ENCODE peak calls at places on chromosome 18, in four cellular contexts. F, Z, A and B are unnamed samples.

GRCh38 chr18:415047-415446 is 85.5 kb downstream of the COLEC12 start:
- DNase-seq in A (no peak), Z (no peak), F (no peak), B (no peak)

GRCh38 chr18:7982216-7982615 is 415.1 kb downstream of the PTPRM start:
- DNase-seq in Z (no peak), A (no peak), F (no peak), B (no peak)

GRCh38 chr18:59765343-59765742 is 68.1 kb upstream of the CCBE1 start:
- DNase-seq in F (no peak), Z (no peak), A (no peak), B (no peak)

GRCh38 chr18:40355701-40356100 is 1599.3 kb upstream of the PIK3C3 start:
- DNase-seq in A (no peak), F (no peak), Z (no peak), B (no peak)

GRCh38 chr18:58776084-58776483 is 88.6 kb upstream of the ZNF532 start:
- DNase-seq in Z (no peak), A (no peak), F (no peak), B (no peak)

GRCh38 chr18:6257950-6258349 is 156.8 kb downstream of the L3MBTL4 start:
- DNase-seq in Z (no peak), F (no peak), A (no peak), B (no peak)

GRCh38 chr18:77344777-77345507 is 95.3 kb downstream of the GALR1 start:
- DNase-seq in Z (no peak), A (no peak), F (no peak), B (no peak)

GRCh38 chr18:61859118-61859517 is 33.7 kb downstream of the RNF152 start:
- DNase-seq in A (no peak), Z (no peak), F (no peak), B (no peak)

GRCh38 chr18:24262097-24262496 is 123.2 kb downstream of the CABYR start:
- DNase-seq in A (no peak), Z (no peak), F (no peak), B (no peak)

GRCh38 chr18:60671022-60671421 is 298.4 kb upstream of the MC4R start:
- DNase-seq in Z (no peak), A (no peak), F (no peak), B (no peak)

GRCh38 chr18:76613721-76614120 is 118.7 kb upstream of the ZNF516 start:
- DNase-seq in Z (no peak), A (no peak), F (no peak), B (no peak)

GRCh38 chr18:30094556-30094955 is 948.0 kb downstream of the DSC3 start:
- DNase-seq in A (no peak), F (no peak), Z (no peak), B (no peak)

GRCh38 chr18:45245036-45245638 is 370.1 kb upstream of the SLC14A2 start:
- DNase-seq in Z (no peak), A (no peak), F (no peak), B (no peak)

GRCh38 chr18:50944245-50944917 is 23.5 kb upstream of the ELAC1 start:
- DNase-seq in A (no peak), Z (no peak), F (no peak), B (no peak)

GRCh38 chr18:22723741-22724140 is 209.4 kb upstream of the RBBP8 start:
- DNase-seq in Z (no peak), F (no peak), A (no peak), B (no peak)

GRCh38 chr18:37487400-37487831 is 78.2 kb downstream of the CELF4 start:
- DNase-seq in A (no peak), F (no peak), Z (no peak), B (no peak)

GRCh38 chr18:54020971-54021370 is 203.5 kb downstream of the MBD2 start:
- DNase-seq in Z (no peak), A (no peak), F (no peak), B (no peak)

GRCh38 chr18:64017870-64018269 is 48.0 kb downstream of the SERPINB8 start:
- DNase-seq in Z (no peak), F (no peak), A (no peak), B (no peak)

GRCh38 chr18:32769242-32770180 is 3.3 kb downstream of the KLHL14 start:
- DNase-seq in F (no peak), A (no peak), Z (peak; percentile 73), B (no peak)

GRCh38 chr18:32771169-32771751 is 1.6 kb downstream of the KLHL14 start:
- DNase-seq in Z (peak; percentile 51), A (no peak), F (no peak), B (no peak)

GRCh38 chr18:32771871-32772499 is 838 bp downstream of the KLHL14 start:
- DNase-seq in A (no peak), Z (peak; percentile 70), F (peak; percentile 63), B (no peak)

GRCh38 chr18:32770181-32770650 is 2.6 kb downstream of the KLHL14 start:
- DNase-seq in Z (no peak), A (no peak), F (peak; percentile 65), B (no peak)

GRCh38 chr18:32770651-32771168 is 2.1 kb downstream of the KLHL14 start:
- DNase-seq in A (no peak), Z (peak; percentile 69), F (no peak), B (no peak)
- H3K4me3 ChIP-seq in A (no peak overlapping the region), Z (peak overlapping the region; percentile 7), F (peak overlapping the region; percentile 32), B (peak overlapping the region; percentile 41)

GRCh38 chr18:27202771-27203170 is 17.7 kb upstream of the CHST9 start:
- DNase-seq in F (no peak), Z (no peak), A (no peak), B (no peak)

GRCh38 chr18:27211569-27211968 is 26.5 kb upstream of the CHST9 start:
- DNase-seq in A (no peak), Z (no peak), F (no peak), B (no peak)

DNA sequence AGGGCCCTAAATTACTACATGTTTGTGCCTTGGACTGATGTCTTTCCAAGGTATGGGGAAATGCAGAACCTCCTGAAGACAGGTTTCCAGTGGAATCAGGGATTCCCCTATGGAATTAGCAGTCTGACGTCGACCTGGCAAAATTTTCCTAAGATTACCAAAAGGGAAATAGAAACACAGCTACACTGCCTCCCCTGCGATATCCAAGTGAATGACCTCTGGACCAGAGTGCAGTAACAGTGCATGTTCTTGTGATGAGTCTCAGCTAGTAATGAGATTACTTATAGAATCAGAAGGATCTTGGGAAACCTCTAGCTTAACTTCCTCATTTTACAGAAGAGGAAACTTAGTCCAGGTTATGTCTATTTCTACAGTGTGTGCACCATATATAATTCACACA is 21.3 kb upstream of the CHST9 start:
- DNase-seq in A (no peak), Z (no peak), F (no peak), B (no peak)
- TF ChIP-seq CTCF in A (no peak), Z (no peak), F (no peak), B (no peak)

DNA sequence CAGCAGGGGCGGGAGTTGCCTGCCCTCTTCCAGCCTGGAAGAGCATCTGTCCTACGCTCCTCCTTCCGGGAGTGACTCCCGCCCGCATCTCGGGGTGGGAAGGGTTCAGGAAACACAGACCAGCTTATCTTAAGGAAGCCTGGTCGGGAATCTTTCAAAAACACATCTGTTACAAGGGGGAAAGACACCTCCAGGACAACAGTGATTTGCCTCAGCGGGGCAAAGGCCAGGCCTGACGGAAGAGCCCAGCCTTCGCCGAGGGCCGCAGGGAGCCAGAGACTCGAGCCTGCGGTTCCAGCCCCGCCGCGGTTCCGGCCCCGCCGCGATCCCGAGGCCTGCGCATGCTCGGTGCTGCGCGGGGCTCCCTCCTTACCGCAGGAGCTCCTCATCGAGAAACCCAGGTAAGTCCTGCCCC is 38.1 kb upstream of the TGIF1 start:
- DNase-seq in Z (peak; percentile 89), F (no peak), A (no peak), B (peak; percentile 84)
- H3K4me3 ChIP-seq in Z (peak overlapping the region; percentile 18), F (peak overlapping the region; percentile 29), A (no peak overlapping the region), B (peak overlapping the region; percentile 48)

GRCh38 chr18:33761363-33761762 is 183.3 kb downstream of the ASXL3 start:
- DNase-seq in A (no peak), F (no peak), Z (no peak), B (no peak)
- TF ChIP-seq CTCF in A (no peak), F (no peak), Z (peak; percentile 27), B (peak; percentile 30)

DNA sequence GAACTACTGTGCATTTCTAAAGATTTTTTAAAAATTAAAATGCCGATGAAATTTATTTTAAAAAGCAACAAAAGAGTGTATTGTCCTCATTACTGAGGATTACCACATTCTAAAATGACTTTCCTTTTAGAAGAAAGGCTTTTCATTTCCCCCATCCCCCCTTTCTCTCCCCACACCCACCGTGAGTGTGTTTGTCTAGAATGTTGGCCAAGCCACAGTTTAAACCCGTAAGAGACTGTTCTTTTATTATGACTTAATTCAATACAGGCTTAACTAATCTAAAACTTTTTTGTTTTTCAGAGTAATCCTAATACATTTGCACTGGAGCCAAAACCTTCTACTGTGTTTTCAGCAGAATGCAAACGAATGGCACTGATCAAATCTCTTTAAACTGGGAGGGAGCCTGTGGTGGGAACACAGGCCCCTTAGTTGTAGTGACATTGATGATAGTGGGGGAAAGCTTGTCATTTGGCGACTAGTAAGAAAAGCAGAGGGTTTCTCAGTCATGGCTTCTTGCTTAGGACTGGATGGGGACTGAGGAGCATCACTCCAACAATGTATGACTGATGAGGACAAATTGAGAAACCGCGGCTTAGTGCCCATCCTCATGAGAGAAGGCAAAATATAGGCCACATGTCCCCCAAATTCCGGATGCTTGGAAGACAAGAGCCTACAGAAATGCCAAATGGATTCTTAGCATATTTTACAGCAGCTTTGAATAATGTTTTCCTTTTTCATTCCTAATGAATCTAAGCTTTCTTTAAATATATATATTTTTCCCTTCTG is 154.0 kb upstream of the SMIM21 start:
- DNase-seq in Z (no peak), A (no peak), F (no peak), B (no peak)
- H3K4me3 ChIP-seq in Z (no peak overlapping the region), A (no peak overlapping the region), F (no peak overlapping the region), B (no peak overlapping the region)

GRCh38 chr18:48837676-48838075 is 113.1 kb downstream of the SMAD7 start:
- DNase-seq in Z (no peak), F (peak; percentile 45), A (no peak), B (peak; percentile 18)
- TF ChIP-seq CTCF in Z (no peak), F (no peak), A (no peak), B (no peak)